ENCODE peak calls at places on chromosomes 6 and 20, in seven cellular contexts. T is neuronal stem cell, F is mesendoderm, G is IMR-90, D is H9, E is H1, P is trophoblast cell. X is an unnamed sample.

GRCh38 chr6:45607818-45608217 is 230.1 kb upstream of the SUPT3H start:
- DNase-seq in T (no peak), F (no peak), G (peak), D (no peak), E (no peak), P (no peak), X (peak)

GRCh38 chr20:2305946-2306345 is 10.1 kb downstream of the TGM3 start:
- DNase-seq in T (no peak), F (no peak), G (no peak), D (no peak), E (no peak), P (no peak), X (no peak)

GRCh38 chr6:125533710-125534397 is 215.6 kb upstream of the HEY2 start:
- DNase-seq in T (no peak), F (peak), G (no peak), D (peak), E (no peak), P (no peak), X (no peak)

GRCh38 chr6:109516929-109517328 is 33.9 kb upstream of the ZBTB24 start:
- DNase-seq in T (no peak), F (no peak), G (no peak), D (no peak), E (no peak), P (no peak), X (no peak)

GRCh38 chr6:25013249-25013648 is 77.5 kb upstream of the RIPOR2 start:
- DNase-seq in T (no peak), F (no peak), G (no peak), D (no peak), E (no peak), P (no peak), X (no peak)

GRCh38 chr20:9102456-9102855 is 33.6 kb downstream of the PLCB4 start:
- DNase-seq in T (no peak), F (no peak), G (no peak), D (no peak), E (no peak), P (no peak), X (no peak)

GRCh38 chr20:37382539-37383120 is 36.7 kb downstream of the SRC start:
- DNase-seq in T (no peak), F (no peak), G (no peak), D (no peak), E (no peak), P (no peak), X (no peak)

GRCh38 chr20:48463096-48463710 is 364.6 kb downstream of the PREX1 start:
- DNase-seq in T (no peak), F (no peak), G (no peak), D (no peak), E (no peak), P (no peak), X (no peak)

GRCh38 chr20:14853079-14853478 is 515.7 kb upstream of the FLRT3 start:
- DNase-seq in T (no peak), F (no peak), G (no peak), D (no peak), E (no peak), P (no peak), X (no peak)

GRCh38 chr20:6711950-6712634 is 55.4 kb upstream of the BMP2 start:
- DNase-seq in T (no peak), F (no peak), G (no peak), D (no peak), E (no peak), P (no peak), X (no peak)

GRCh38 chr6:10518461-10519216 is 2.5 kb upstream of the GCNT2 start:
- DNase-seq in T (no peak), F (peak), G (peak), D (no peak), E (no peak), P (peak), X (peak)

GRCh38 chr6:131331873-131332759 is 196.8 kb downstream of the AKAP7 start:
- DNase-seq in T (no peak), F (peak), G (no peak), D (no peak), E (no peak), P (peak), X (no peak)

GRCh38 chr6:45378324-45378926 is 691 bp upstream of the SUPT3H start:
- DNase-seq in T (no peak), F (no peak), G (no peak), D (no peak), E (no peak), P (peak), X (no peak)

GRCh38 chr20:12847862-12848261 is 160.9 kb upstream of the SPTLC3 start:
- DNase-seq in T (no peak), F (no peak), G (no peak), D (no peak), E (no peak), P (no peak), X (peak)

GRCh38 chr20:50034567-50035170 is 51.9 kb downstream of the SNAI1 start:
- DNase-seq in T (no peak), F (no peak), G (peak), D (no peak), E (no peak), P (no peak), X (peak)

GRCh38 chr6:161788531-161788930 is 514.7 kb upstream of the AGPAT4 start:
- DNase-seq in T (no peak), F (no peak), G (no peak), D (no peak), E (no peak), P (peak), X (no peak)

GRCh38 chr6:108009894-108010293 is 51.9 kb upstream of the SEC63 start:
- DNase-seq in T (no peak), F (no peak), G (no peak), D (no peak), E (no peak), P (no peak), X (no peak)

GRCh38 chr6:51855310-51856082 is 231.9 kb downstream of the PKHD1 start:
- DNase-seq in T (peak), F (peak), G (peak), D (peak), E (peak), P (peak), X (peak)

GRCh38 chr6:42263165-42263852 is 45.6 kb upstream of the MRPS10 start:
- DNase-seq in T (no peak), F (peak), G (no peak), D (peak), E (no peak), P (no peak), X (no peak)

GRCh38 chr6:34912715-34913464 is 23.8 kb downstream of the ANKS1A start:
- DNase-seq in T (no peak), F (no peak), G (peak), D (no peak), E (no peak), P (no peak), X (peak)

GRCh38 chr20:49956689-49957443 is 20.7 kb downstream of the RNF114 start:
- DNase-seq in T (no peak), F (no peak), G (no peak), D (no peak), E (no peak), P (no peak), X (no peak)

GRCh38 chr6:170034294-170034693 is 256.6 kb downstream of the DLL1 start:
- DNase-seq in T (no peak), F (no peak), G (no peak), D (no peak), E (no peak), P (no peak), X (no peak)

GRCh38 chr20:34066476-34067090 is 45.5 kb downstream of the EIF2S2 start:
- DNase-seq in T (no peak), F (peak), G (peak), D (no peak), E (no peak), P (no peak), X (peak)

GRCh38 chr6:83062225-83062624 is 3.4 kb downstream of the UBE3D start:
- DNase-seq in T (no peak), F (peak), G (peak), D (no peak), E (no peak), P (no peak), X (no peak)

GRCh38 chr6:148693882-148694484 is 52.8 kb upstream of the UST start:
- DNase-seq in T (no peak), F (no peak), G (no peak), D (no peak), E (no peak), P (no peak), X (no peak)

GRCh38 chr6:13485303-13485702 is 2.1 kb downstream of the GFOD1 start:
- DNase-seq in T (no peak), F (no peak), G (no peak), D (no peak), E (no peak), P (no peak), X (no peak)

GRCh38 chr6:141482773-141483172 is 650.0 kb upstream of the GJE1 start:
- DNase-seq in T (no peak), F (no peak), G (peak), D (no peak), E (no peak), P (no peak), X (no peak)
- H2AK5ac ChIP-seq in T (no peak), F (no peak), G (peak), D (no peak), E (no peak), P (no peak), X (no peak)

DNA sequence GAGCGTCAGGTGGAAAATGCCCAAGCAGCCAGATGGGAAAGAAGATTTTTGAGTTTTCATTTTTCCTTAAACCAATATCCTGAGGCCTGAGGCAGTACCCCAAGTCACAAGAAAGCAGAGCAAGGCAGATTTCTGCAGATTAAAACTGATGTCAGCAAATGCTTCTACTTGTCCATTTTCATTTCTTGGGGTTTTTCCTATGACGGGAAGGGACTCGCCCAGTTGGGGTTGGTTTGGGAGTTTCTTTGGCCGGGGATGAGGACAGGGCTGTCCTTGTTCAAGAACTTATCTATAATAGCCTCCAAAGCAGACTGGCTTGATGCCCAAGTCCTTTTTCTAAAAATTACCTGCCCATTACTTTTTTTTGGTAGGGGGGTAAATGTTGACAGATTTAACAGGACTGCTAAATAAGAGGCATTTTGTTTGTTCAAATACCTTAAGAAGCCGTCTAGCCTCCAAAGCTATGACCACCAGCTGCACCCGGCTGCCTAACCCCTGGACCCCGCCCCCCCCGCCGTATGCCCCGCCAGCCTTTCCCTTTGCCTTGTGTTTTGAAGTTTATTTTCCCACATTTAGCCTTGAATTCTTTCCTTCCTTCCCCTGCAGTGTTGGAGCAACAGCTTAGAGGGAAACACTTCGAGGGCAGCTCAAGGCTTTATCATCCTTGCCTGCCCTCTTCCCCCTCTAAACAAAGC is 2.5 kb downstream of the KCNK5 start:
- DNase-seq in T (no peak), F (no peak), G (no peak), D (no peak), E (no peak), P (no peak), X (no peak)
- H3K4me2 ChIP-seq in T (no peak), F (no peak), G (no peak), D (peak), E (peak), P (no peak), X (no peak)

GRCh38 chr6:14873781-14874446 is 372.0 kb upstream of the JARID2 start:
- DNase-seq in T (no peak), F (no peak), G (no peak), D (no peak), E (no peak), P (no peak), X (no peak)
- H2AK5ac ChIP-seq in T (no peak), F (no peak), G (no peak), D (no peak), E (no peak), P (no peak), X (no peak)

DNA sequence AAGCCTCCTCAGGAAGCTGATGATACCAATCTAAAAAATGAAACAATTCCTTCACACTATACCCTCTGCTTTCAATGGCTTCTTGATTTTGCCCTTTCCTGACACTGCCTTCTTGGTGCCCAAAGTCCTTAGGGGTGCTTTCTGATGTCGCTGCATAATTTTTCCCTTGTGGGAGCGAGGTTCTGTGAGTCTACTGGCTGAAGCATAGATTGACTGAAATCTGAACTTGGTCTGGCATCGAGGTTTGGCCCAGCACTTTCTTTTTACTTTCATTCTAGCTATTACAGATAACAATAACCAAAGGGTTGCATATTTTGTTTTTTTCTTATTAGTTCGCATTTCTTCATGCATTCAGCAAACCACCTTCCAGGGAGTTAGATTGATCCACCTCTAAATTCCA is 65.8 kb downstream of the E2F3 start:
- DNase-seq in T (no peak), F (no peak), G (no peak), D (no peak), E (no peak), P (no peak), X (no peak)
- H3K4me2 ChIP-seq in T (no peak), F (no peak), G (no peak), D (peak), E (peak), P (no peak), X (no peak)

GRCh38 chr20:61657719-61658377 is 405.8 kb downstream of the CDH4 start:
- DNase-seq in T (no peak), F (no peak), G (no peak), D (no peak), E (no peak), P (no peak), X (no peak)
- H2AK5ac ChIP-seq in T (no peak), F (no peak), G (no peak), D (no peak), E (no peak), P (no peak), X (no peak)

DNA sequence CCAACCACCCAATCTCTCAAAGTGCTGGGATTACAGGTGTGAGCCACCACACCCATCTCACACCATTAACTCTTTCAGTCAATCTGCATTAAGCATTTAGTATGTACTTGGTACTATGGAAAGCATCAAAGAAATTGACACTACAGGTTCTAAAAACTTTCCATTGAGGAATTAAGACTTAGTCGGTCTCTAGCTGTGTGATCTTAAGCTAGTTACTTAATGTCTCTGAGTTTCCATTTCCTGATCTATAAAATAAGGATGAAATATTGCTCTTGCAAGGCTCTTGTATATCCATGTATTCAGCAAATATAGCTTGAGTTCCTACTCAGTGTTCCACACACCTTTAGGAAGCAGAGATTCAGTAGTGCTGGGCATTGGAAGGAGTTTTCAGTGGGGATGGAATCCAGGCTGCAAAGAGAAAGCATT is 48.9 kb upstream of the NCOA3 start:
- DNase-seq in T (no peak), F (no peak), G (no peak), D (no peak), E (no peak), P (no peak), X (no peak)
- H3K4me2 ChIP-seq in T (no peak), F (no peak), G (peak), D (no peak), E (no peak), P (no peak), X (no peak)

GRCh38 chr6:134593024-134593423 is 275.1 kb upstream of the SGK1 start:
- DNase-seq in T (no peak), F (no peak), G (no peak), D (no peak), E (no peak), P (no peak), X (no peak)

GRCh38 chr6:134594881-134595280 is 277.0 kb upstream of the SGK1 start:
- DNase-seq in T (no peak), F (no peak), G (no peak), D (no peak), E (no peak), P (no peak), X (no peak)

GRCh38 chr6:134593887-134594286 is 276.0 kb upstream of the SGK1 start:
- DNase-seq in T (no peak), F (no peak), G (no peak), D (no peak), E (no peak), P (peak), X (no peak)

GRCh38 chr6:134596191-134596590 is 278.3 kb upstream of the SGK1 start:
- DNase-seq in T (no peak), F (no peak), G (no peak), D (no peak), E (no peak), P (no peak), X (no peak)

DNA sequence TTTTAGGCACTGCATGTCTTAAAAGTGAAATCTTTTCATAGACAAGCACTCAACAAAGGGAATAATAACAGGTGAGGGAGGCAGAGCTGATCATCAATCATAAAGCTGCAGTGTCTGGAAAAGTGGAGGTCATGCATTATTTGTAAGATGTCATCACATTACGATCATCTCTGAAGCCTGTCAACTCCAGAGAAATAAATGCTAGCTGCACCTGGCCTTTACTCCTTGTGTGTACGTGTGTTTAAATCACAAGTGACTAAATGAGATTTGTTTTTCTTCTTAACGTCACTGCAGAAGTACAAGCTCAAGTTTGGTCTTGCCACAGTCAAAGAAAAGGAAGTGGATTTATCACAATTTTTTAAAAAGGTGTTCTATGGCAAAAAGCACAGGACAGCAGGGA is 275.5 kb upstream of the SGK1 start:
- DNase-seq in T (no peak), F (no peak), G (no peak), D (no peak), E (no peak), P (no peak), X (no peak)
- H2AK5ac ChIP-seq in T (no peak), F (no peak), G (no peak), D (no peak), E (no peak), P (no peak), X (no peak)

DNA sequence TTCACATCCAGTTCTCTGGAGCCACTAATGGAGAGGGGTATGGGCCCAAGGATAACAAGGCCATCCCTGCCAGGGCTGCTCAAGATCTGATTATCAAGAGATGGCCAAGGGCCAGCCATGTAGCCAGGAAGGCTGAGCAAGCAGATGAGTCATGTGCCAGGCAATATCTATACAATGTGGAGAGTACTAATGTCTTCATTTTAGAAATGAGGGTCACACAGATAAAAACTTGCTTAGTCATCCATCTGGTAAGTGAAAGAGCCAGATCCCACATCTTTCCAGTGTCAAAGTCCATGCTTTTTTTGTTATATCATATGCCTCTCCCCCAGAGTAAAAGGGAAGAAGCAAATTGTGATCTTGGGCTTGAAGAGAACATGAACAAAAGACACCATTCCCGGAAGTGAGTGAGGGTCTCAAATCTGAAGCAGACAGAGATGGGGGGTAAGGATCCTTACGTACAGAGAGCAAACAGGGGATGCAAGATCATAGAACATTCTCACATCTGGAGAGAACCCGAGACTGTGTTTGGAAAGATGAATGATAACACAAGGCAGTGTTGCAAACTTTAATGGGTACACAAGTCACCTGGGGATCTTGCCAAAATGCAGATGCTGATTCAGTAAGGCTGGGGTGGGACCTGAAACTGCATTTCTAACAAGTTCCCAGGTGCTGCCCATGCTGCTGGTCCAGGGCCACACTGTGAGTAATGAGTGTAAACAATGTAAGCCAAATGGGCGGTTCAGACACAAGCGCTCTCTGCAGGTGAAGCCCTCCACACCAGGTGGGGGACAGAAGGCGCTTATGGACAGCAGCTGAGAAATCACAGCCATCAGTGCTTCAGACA is 20.0 kb upstream of the GSTA3 start:
- DNase-seq in T (no peak), F (no peak), G (peak), D (no peak), E (no peak), P (peak), X (peak)
- H3K4me2 ChIP-seq in T (no peak), F (no peak), G (peak), D (no peak), E (no peak), P (no peak), X (no peak)

X was measured in mesenchymal stem cell.